ENCODE peak calls at places on chromosomes 3 and 15, in nine cellular contexts. D, J, L, E, A, C, Z, K and T are unnamed samples.

GRCh38 chr15:63076136-63077005 is 33.8 kb downstream of the TPM1 start:
- DNase-seq in E (no peak), K (no peak), C (no peak), A (no peak), L (no peak), Z (no peak), J (no peak), D (no peak), T (no peak)

GRCh38 chr3:157160652-157161480 is 919 bp upstream of the CCNL1 start:
- DNase-seq in K (no peak), J (peak; percentile 53), A (peak; percentile 81), Z (no peak), E (peak; percentile 71), C (peak; percentile 80), D (peak; percentile 89), L (peak; percentile 95), T (peak; percentile 15)

GRCh38 chr3:161274691-161275298 is 53.7 kb downstream of the NMD3 start:
- DNase-seq in L (no peak), J (peak; percentile 54), E (peak; percentile 69), D (peak; percentile 18), Z (peak; percentile 4), K (no peak), C (peak; percentile 51), A (no peak), T (peak; percentile 11)

GRCh38 chr15:74664028-74664616 is 31.7 kb downstream of the EDC3 start:
- DNase-seq in Z (no peak), E (no peak), D (peak; percentile 80), K (no peak), C (peak; percentile 20), L (no peak), J (no peak), A (no peak), T (no peak)

GRCh38 chr3:129739613-129740012 is 133.1 kb upstream of the PLXND1 start:
- DNase-seq in Z (no peak), A (no peak), L (no peak), J (no peak), D (no peak), E (no peak), K (no peak), C (no peak), T (no peak)

GRCh38 chr3:135165260-135165659 is 370.2 kb downstream of the EPHB1 start:
- DNase-seq in K (no peak), A (no peak), Z (no peak), E (no peak), C (no peak), J (no peak), L (no peak), D (no peak), T (no peak)

GRCh38 chr3:186489507-186489906 is 54.7 kb downstream of the CRYGS start:
- DNase-seq in J (no peak), K (no peak), D (no peak), C (no peak), E (no peak), Z (no peak), A (no peak), L (no peak), T (no peak)

GRCh38 chr3:133535971-133536634 is 37.4 kb upstream of the CDV3 start:
- DNase-seq in A (no peak), E (no peak), L (no peak), D (peak; percentile 27), J (no peak), Z (no peak), K (no peak), C (peak; percentile 70), T (no peak)

GRCh38 chr15:37096878-37097568 is 3.3 kb downstream of the MEIS2 start:
- DNase-seq in C (no peak), L (no peak), D (no peak), E (no peak), Z (no peak), A (no peak), K (no peak), J (no peak), T (no peak)

GRCh38 chr3:38610934-38611333 is 38.6 kb downstream of the SCN5A start:
- DNase-seq in E (no peak), J (no peak), C (no peak), L (peak; percentile 30), D (no peak), K (no peak), Z (no peak), A (no peak), T (no peak)

GRCh38 chr3:148319161-148319915 is 378.4 kb upstream of the AGTR1 start:
- DNase-seq in C (no peak), E (no peak), D (no peak), Z (no peak), L (no peak), J (no peak), A (no peak), K (peak; percentile 89), T (no peak)

GRCh38 chr15:39347453-39347852 is 233.4 kb upstream of the THBS1 start:
- DNase-seq in C (no peak), E (no peak), D (no peak), K (no peak), J (no peak), A (no peak), L (no peak), Z (no peak), T (no peak)

GRCh38 chr3:27105904-27106303 is 263.3 kb downstream of the NEK10 start:
- DNase-seq in Z (no peak), K (no peak), E (no peak), D (peak; percentile 12), L (no peak), A (no peak), C (no peak), J (no peak), T (no peak)

GRCh38 chr15:92306662-92307061 is 87.0 kb upstream of the ST8SIA2 start:
- DNase-seq in C (peak; percentile 13), A (no peak), Z (no peak), K (no peak), J (peak; percentile 24), L (no peak), E (peak; percentile 11), D (no peak), T (no peak)

GRCh38 chr3:174863488-174863887 is 4.4 kb downstream of the NAALADL2 start:
- DNase-seq in E (no peak), J (peak; percentile 39), K (no peak), Z (no peak), C (no peak), L (no peak), D (no peak), A (no peak), T (no peak)

GRCh38 chr15:56040081-56041035 is 46.9 kb upstream of the NEDD4 start:
- DNase-seq in D (peak; percentile 48), E (peak; percentile 47), Z (no peak), L (peak; percentile 87), K (no peak), C (peak; percentile 80), J (peak; percentile 88), A (no peak), T (no peak)
- TF ChIP-seq POLR2AphosphoS5 in D (peak; percentile 43), E (no peak), Z (no peak), L (peak; percentile 28), K (no peak), C (no peak), J (peak; percentile 61), A (peak; percentile 55), T (no peak)

GRCh38 chr3:171222995-171223394 is 196.5 kb upstream of the SLC2A2 start:
- DNase-seq in Z (no peak), E (no peak), J (no peak), K (no peak), D (no peak), C (no peak), A (no peak), L (no peak), T (no peak)

GRCh38 chr3:171221104-171221503 is 194.6 kb upstream of the SLC2A2 start:
- DNase-seq in L (no peak), A (no peak), C (no peak), K (no peak), E (no peak), D (no peak), Z (no peak), J (no peak), T (no peak)

GRCh38 chr3:171219258-171219657 is 192.7 kb upstream of the SLC2A2 start:
- DNase-seq in C (no peak), Z (no peak), E (no peak), K (no peak), D (no peak), L (no peak), A (no peak), J (no peak), T (no peak)

GRCh38 chr3:171223396-171223795 is 196.9 kb upstream of the SLC2A2 start:
- DNase-seq in K (no peak), Z (no peak), D (no peak), J (no peak), C (no peak), L (no peak), E (no peak), A (no peak), T (no peak)

DNA sequence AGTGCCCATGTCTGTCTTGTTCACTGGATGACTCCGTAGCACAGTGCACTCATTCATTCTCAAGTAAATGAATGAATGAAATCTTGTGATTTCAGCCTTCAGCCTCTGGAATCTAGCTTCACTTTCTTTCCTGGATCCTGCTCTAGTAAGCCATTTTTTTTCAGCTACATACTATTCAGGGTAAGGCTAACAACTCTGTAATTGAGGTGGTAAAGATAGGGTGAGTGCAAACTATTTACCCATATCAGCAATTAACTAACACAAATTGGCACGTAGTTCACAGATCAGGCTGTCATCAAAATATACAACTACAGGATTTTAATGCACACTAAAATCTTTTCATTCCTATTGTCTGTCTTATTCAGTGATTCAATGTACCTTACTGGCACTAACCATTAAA is 195.1 kb upstream of the SLC2A2 start:
- DNase-seq in A (no peak), C (no peak), D (no peak), E (no peak), J (no peak), L (no peak), Z (no peak), K (no peak), T (no peak)
- TF ChIP-seq POLR2A in A (no peak), C (no peak), D (no peak), E (no peak), J (no peak), L (no peak), Z (no peak), K (no peak), T (no peak)

GRCh38 chr3:45665101-45665572 is 24.1 kb upstream of the SACM1L start:
- DNase-seq in K (peak; percentile 25), E (peak; percentile 92), A (no peak), L (no peak), C (peak; percentile 71), J (peak; percentile 68), Z (no peak), D (peak; percentile 54), T (no peak)
- TF ChIP-seq POLR2AphosphoS5 in K (no peak), E (peak; percentile 63), A (peak; percentile 15), L (no peak), C (no peak), J (peak; percentile 49), Z (no peak), D (peak; percentile 27), T (no peak)

DNA sequence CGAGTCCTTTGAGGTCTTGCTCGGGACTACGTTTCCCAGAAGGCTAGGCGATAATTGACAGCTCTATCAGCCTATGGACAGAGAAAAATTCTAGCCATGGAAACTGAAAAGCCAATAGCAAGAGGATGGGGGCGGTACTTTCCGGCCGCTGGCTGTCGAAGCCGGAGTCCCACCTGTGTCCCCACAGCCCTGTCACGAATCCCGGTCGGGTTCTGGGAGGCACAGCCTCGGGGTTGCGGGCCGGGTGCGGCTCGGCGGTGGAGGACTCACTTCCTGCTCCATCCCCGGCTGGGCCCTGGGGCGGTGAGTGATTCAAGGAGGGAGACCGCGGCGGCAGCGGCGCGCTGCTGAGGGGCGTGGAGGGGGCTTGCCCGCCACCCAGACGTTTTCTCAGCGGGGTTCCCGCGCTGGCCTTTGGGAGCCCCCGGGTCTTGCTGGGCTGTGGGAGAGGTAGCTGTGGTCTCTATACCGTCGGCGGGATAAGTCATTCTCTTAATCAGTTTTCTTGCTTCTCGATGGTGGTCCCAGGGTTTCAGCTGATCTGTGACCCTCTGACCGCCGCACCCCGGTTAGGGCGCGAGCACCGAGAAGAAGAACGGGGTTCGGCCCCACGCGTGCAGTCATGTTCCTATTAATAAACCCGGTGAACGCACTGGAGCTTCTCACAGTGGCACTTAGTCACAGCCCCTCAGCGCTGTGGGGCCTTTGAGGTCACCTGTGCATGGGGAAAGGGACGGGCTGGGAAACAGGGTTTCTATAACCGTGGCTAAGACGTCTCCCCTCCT is at the start of gene ZNF774:
- DNase-seq in K (peak; percentile 91), A (peak; percentile 91), C (peak; percentile 92), E (peak; percentile 97), Z (peak; percentile 96), L (peak; percentile 96), D (peak; percentile 96), J (peak; percentile 93), T (peak; percentile 98)
- TF ChIP-seq POLR2A in K (peak; percentile 75), A (no peak), C (peak; percentile 44), E (peak; percentile 79), Z (no peak), L (peak; percentile 54), D (peak; percentile 92), J (no peak), T (no peak)